ENCODE peak calls at places on chromosomes 7 and 10, in four cellular contexts. X is Daoy; F is KG1; W is CD8-positive, alpha-beta T cell. N is an unnamed sample.

GRCh38 chr7:141950796-141951195 is 4.0 kb upstream of the CLEC5A start:
- DNase-seq in X (no peak), F (no peak), W (no peak), N (no peak)

GRCh38 chr10:71831646-71832552 is 19.2 kb downstream of the PSAP start:
- DNase-seq in X (peak; percentile 59), F (no peak), W (no peak), N (no peak)

GRCh38 chr10:79025113-79025832 is 43.5 kb upstream of the ZMIZ1 start:
- DNase-seq in X (no peak), F (no peak), W (peak; percentile 63), N (no peak)

GRCh38 chr10:62050941-62051433 is 149.5 kb downstream of the ARID5B start:
- DNase-seq in X (peak; percentile 83), F (no peak), W (peak; percentile 63), N (peak; percentile 54)

GRCh38 chr10:100006241-100006886 is 3.4 kb downstream of the DNMBP start:
- DNase-seq in X (peak; percentile 90), F (no peak), W (no peak), N (peak; percentile 55)

GRCh38 chr10:61899997-61900828 is 1.3 kb upstream of the ARID5B start:
- DNase-seq in X (peak; percentile 57), F (peak; percentile 73), W (peak; percentile 57), N (peak; percentile 48)

GRCh38 chr10:132185601-132186487 is 904 bp upstream of the DPYSL4 start:
- DNase-seq in X (peak; percentile 49), F (no peak), W (peak; percentile 59), N (no peak)

GRCh38 chr7:130490888-130491771 is 755 bp upstream of the MEST start:
- DNase-seq in X (peak; percentile 75), F (no peak), W (peak; percentile 34), N (peak; percentile 61)

GRCh38 chr10:44981172-44982113 is 2.8 kb upstream of the DEPP1 start:
- DNase-seq in X (peak; percentile 81), F (no peak), W (no peak), N (peak; percentile 57)

GRCh38 chr7:20786049-20786412 is 655 bp downstream of the SP8 start:
- DNase-seq in X (no peak), F (no peak), W (no peak), N (no peak)

GRCh38 chr10:83764681-83765080 is 374.6 kb upstream of the GHITM start:
- DNase-seq in X (no peak), F (no peak), W (no peak), N (no peak)

GRCh38 chr10:23314835-23315239 is 29.8 kb downstream of the C10orf67 start:
- DNase-seq in X (peak; percentile 65), F (peak; percentile 49), W (peak; percentile 46), N (peak; percentile 34)

GRCh38 chr10:31011017-31011659 is 20.5 kb downstream of the ZNF438 start:
- DNase-seq in X (no peak), F (peak; percentile 29), W (no peak), N (no peak)

GRCh38 chr7:130352335-130353074 is 7.9 kb downstream of the CPA5 start:
- DNase-seq in X (peak; percentile 49), F (no peak), W (no peak), N (no peak)

GRCh38 chr10:6962576-6962975 is 382.5 kb upstream of the PRKCQ start:
- DNase-seq in X (no peak), F (no peak), W (no peak), N (no peak)

GRCh38 chr10:71233491-71233892 is 21.1 kb downstream of the UNC5B start:
- DNase-seq in X (no peak), F (no peak), W (no peak), N (no peak)

GRCh38 chr10:95660283-95660682 is 3.8 kb upstream of the ALDH18A1 start:
- DNase-seq in X (no peak), F (no peak), W (no peak), N (no peak)

GRCh38 chr10:3468919-3469638 is 296.5 kb upstream of the PITRM1 start:
- DNase-seq in X (peak; percentile 76), F (no peak), W (no peak), N (no peak)

GRCh38 chr7:154503962-154504550 is 451.9 kb downstream of the DPP6 start:
- DNase-seq in X (peak; percentile 14), F (peak; percentile 5), W (no peak), N (peak; percentile 21)

GRCh38 chr7:1152492-1152891 is 7.5 kb downstream of the ZFAND2A start:
- DNase-seq in X (no peak), F (no peak), W (no peak), N (no peak)

GRCh38 chr10:89426230-89426868 is 12.0 kb downstream of the IFIT5 start:
- DNase-seq in X (peak; percentile 38), F (peak; percentile 37), W (no peak), N (peak; percentile 57)

GRCh38 chr10:14693891-14694290 is 80.8 kb downstream of the FAM107B start:
- DNase-seq in X (no peak), F (no peak), W (no peak), N (no peak)

GRCh38 chr7:36262286-36262685 is 109.2 kb downstream of the EEPD1 start:
- DNase-seq in X (no peak), F (no peak), W (no peak), N (no peak)

GRCh38 chr10:35259769-35260397 is 76.4 kb upstream of the CCNY start:
- DNase-seq in X (peak; percentile 83), F (no peak), W (no peak), N (no peak)

GRCh38 chr7:78487464-78487863 is 688.9 kb downstream of the PHTF2 start:
- DNase-seq in X (no peak), F (no peak), W (no peak), N (no peak)

GRCh38 chr10:110772454-110773025 is 99.2 kb upstream of the PDCD4 start:
- DNase-seq in X (no peak), F (no peak), W (no peak), N (no peak)

GRCh38 chr10:75179657-75180177 is 30.9 kb upstream of the VDAC2 start:
- DNase-seq in X (no peak), F (no peak), W (no peak), N (no peak)

GRCh38 chr10:102845352-102845902 is 8.2 kb upstream of the CYP17A1 start:
- DNase-seq in X (no peak), F (no peak), W (no peak), N (no peak)

GRCh38 chr10:132397671-132398565 is 918 bp downstream of the PWWP2B start:
- DNase-seq in X (peak; percentile 55), F (peak; percentile 18), W (peak; percentile 32), N (no peak)

GRCh38 chr10:119542990-119543813 is 683 bp upstream of the RGS10 start:
- DNase-seq in X (peak; percentile 49), F (peak; percentile 88), W (peak; percentile 68), N (peak; percentile 82)